ENCODE peak calls at places on chromosomes 3 and 15, in eight cellular contexts. One of them, this sample, is unnamed.
A peak's percentile ranks its signal among the peaks of the same experiment; 100 is the strongest.

GRCh38 chr15:41855121-41855941 is 16.7 kb downstream of the PLA2G4B start:
- DNase-seq in IMR-90: no peak
- DNase-seq in activated T-cell treated with anti-CD3 and anti-CD28 coated beads for 48 hours: no peak
- DNase-seq in NCI-H1092 treated with DMSO at 0.1 percent for 48 hours: no peak
- DNase-seq in CD4-positive, CD25-positive, alpha-beta regulatory T cell: no peak
- DNase-seq in neural crest cell: no peak
- DNase-seq in RCC 7860: no peak
- DNase-seq in brain microvascular endothelial cell: no peak
- DNase-seq in this sample: no peak

GRCh38 chr3:72891053-72891855 is 3.4 kb downstream of the GXYLT2 start:
- DNase-seq in IMR-90: peak; percentile 100
- DNase-seq in activated T-cell treated with anti-CD3 and anti-CD28 coated beads for 48 hours: no peak
- DNase-seq in NCI-H1092 treated with DMSO at 0.1 percent for 48 hours: peak; percentile 88
- DNase-seq in CD4-positive, CD25-positive, alpha-beta regulatory T cell: no peak
- DNase-seq in neural crest cell: no peak
- DNase-seq in RCC 7860: peak; percentile 89
- DNase-seq in brain microvascular endothelial cell: peak; percentile 96
- DNase-seq in this sample: no peak

GRCh38 chr15:47332481-47332880 is 384.8 kb upstream of the SEMA6D start:
- DNase-seq in IMR-90: peak; percentile 42
- DNase-seq in activated T-cell treated with anti-CD3 and anti-CD28 coated beads for 48 hours: no peak
- DNase-seq in NCI-H1092 treated with DMSO at 0.1 percent for 48 hours: no peak
- DNase-seq in CD4-positive, CD25-positive, alpha-beta regulatory T cell: no peak
- DNase-seq in neural crest cell: no peak
- DNase-seq in RCC 7860: no peak
- DNase-seq in brain microvascular endothelial cell: no peak
- DNase-seq in this sample: no peak

GRCh38 chr3:121894191-121894990 is at the start of gene SLC15A2:
- DNase-seq in IMR-90: no peak
- DNase-seq in activated T-cell treated with anti-CD3 and anti-CD28 coated beads for 48 hours: no peak
- DNase-seq in NCI-H1092 treated with DMSO at 0.1 percent for 48 hours: no peak
- DNase-seq in CD4-positive, CD25-positive, alpha-beta regulatory T cell: no peak
- DNase-seq in neural crest cell: no peak
- DNase-seq in RCC 7860: no peak
- DNase-seq in brain microvascular endothelial cell: no peak
- DNase-seq in this sample: no peak

GRCh38 chr3:172673210-172673679 is 37.6 kb downstream of the NCEH1 start:
- DNase-seq in IMR-90: peak; percentile 80
- DNase-seq in activated T-cell treated with anti-CD3 and anti-CD28 coated beads for 48 hours: peak; percentile 52
- DNase-seq in NCI-H1092 treated with DMSO at 0.1 percent for 48 hours: peak; percentile 68
- DNase-seq in CD4-positive, CD25-positive, alpha-beta regulatory T cell: peak; percentile 81
- DNase-seq in neural crest cell: peak; percentile 60
- DNase-seq in RCC 7860: peak; percentile 65
- DNase-seq in brain microvascular endothelial cell: peak; percentile 78
- DNase-seq in this sample: peak; percentile 72

GRCh38 chr3:15499536-15499935 is 22.0 kb downstream of the COLQ start:
- DNase-seq in IMR-90: no peak
- DNase-seq in activated T-cell treated with anti-CD3 and anti-CD28 coated beads for 48 hours: no peak
- DNase-seq in NCI-H1092 treated with DMSO at 0.1 percent for 48 hours: no peak
- DNase-seq in CD4-positive, CD25-positive, alpha-beta regulatory T cell: no peak
- DNase-seq in neural crest cell: no peak
- DNase-seq in RCC 7860: no peak
- DNase-seq in brain microvascular endothelial cell: no peak
- DNase-seq in this sample: no peak

GRCh38 chr15:63210151-63211051 is 21.0 kb downstream of the RAB8B start:
- DNase-seq in IMR-90: no peak
- DNase-seq in activated T-cell treated with anti-CD3 and anti-CD28 coated beads for 48 hours: no peak
- DNase-seq in NCI-H1092 treated with DMSO at 0.1 percent for 48 hours: no peak
- DNase-seq in CD4-positive, CD25-positive, alpha-beta regulatory T cell: no peak
- DNase-seq in neural crest cell: no peak
- DNase-seq in RCC 7860: no peak
- DNase-seq in brain microvascular endothelial cell: no peak
- DNase-seq in this sample: no peak

GRCh38 chr3:172708905-172709775 is 1.7 kb downstream of the NCEH1 start:
- DNase-seq in IMR-90: peak; percentile 12
- DNase-seq in activated T-cell treated with anti-CD3 and anti-CD28 coated beads for 48 hours: no peak
- DNase-seq in NCI-H1092 treated with DMSO at 0.1 percent for 48 hours: no peak
- DNase-seq in CD4-positive, CD25-positive, alpha-beta regulatory T cell: no peak
- DNase-seq in neural crest cell: no peak
- DNase-seq in RCC 7860: no peak
- DNase-seq in brain microvascular endothelial cell: no peak
- DNase-seq in this sample: peak; percentile 24

GRCh38 chr15:52255008-52255407 is 40.6 kb downstream of the MYO5C start:
- DNase-seq in IMR-90: peak; percentile 66
- DNase-seq in activated T-cell treated with anti-CD3 and anti-CD28 coated beads for 48 hours: no peak
- DNase-seq in NCI-H1092 treated with DMSO at 0.1 percent for 48 hours: no peak
- DNase-seq in CD4-positive, CD25-positive, alpha-beta regulatory T cell: no peak
- DNase-seq in neural crest cell: no peak
- DNase-seq in RCC 7860: no peak
- DNase-seq in brain microvascular endothelial cell: peak; percentile 67
- DNase-seq in this sample: no peak

GRCh38 chr3:134381836-134382442 is 7.7 kb upstream of the AMOTL2 start:
- DNase-seq in IMR-90: no peak
- DNase-seq in activated T-cell treated with anti-CD3 and anti-CD28 coated beads for 48 hours: no peak
- DNase-seq in NCI-H1092 treated with DMSO at 0.1 percent for 48 hours: no peak
- DNase-seq in CD4-positive, CD25-positive, alpha-beta regulatory T cell: no peak
- DNase-seq in neural crest cell: no peak
- DNase-seq in RCC 7860: no peak
- DNase-seq in brain microvascular endothelial cell: no peak
- DNase-seq in this sample: peak; percentile 88

GRCh38 chr15:40471105-40471777 is 457 bp downstream of the CHST14 start:
- DNase-seq in IMR-90: peak; percentile 4
- DNase-seq in activated T-cell treated with anti-CD3 and anti-CD28 coated beads for 48 hours: no peak
- DNase-seq in NCI-H1092 treated with DMSO at 0.1 percent for 48 hours: no peak
- DNase-seq in CD4-positive, CD25-positive, alpha-beta regulatory T cell: peak; percentile 55
- DNase-seq in neural crest cell: peak; percentile 29
- DNase-seq in RCC 7860: no peak
- DNase-seq in brain microvascular endothelial cell: no peak
- DNase-seq in this sample: peak; percentile 57

GRCh38 chr15:38622317-38622716 is 57.7 kb upstream of the RASGRP1 start:
- DNase-seq in IMR-90: no peak
- DNase-seq in activated T-cell treated with anti-CD3 and anti-CD28 coated beads for 48 hours: no peak
- DNase-seq in NCI-H1092 treated with DMSO at 0.1 percent for 48 hours: no peak
- DNase-seq in CD4-positive, CD25-positive, alpha-beta regulatory T cell: no peak
- DNase-seq in neural crest cell: no peak
- DNase-seq in RCC 7860: no peak
- DNase-seq in brain microvascular endothelial cell: no peak
- DNase-seq in this sample: peak; percentile 66

GRCh38 chr3:40012381-40012780 is 203.0 kb downstream of the MYRIP start:
- DNase-seq in IMR-90: no peak
- DNase-seq in activated T-cell treated with anti-CD3 and anti-CD28 coated beads for 48 hours: no peak
- DNase-seq in NCI-H1092 treated with DMSO at 0.1 percent for 48 hours: no peak
- DNase-seq in CD4-positive, CD25-positive, alpha-beta regulatory T cell: no peak
- DNase-seq in neural crest cell: no peak
- DNase-seq in RCC 7860: no peak
- DNase-seq in brain microvascular endothelial cell: no peak
- DNase-seq in this sample: no peak

GRCh38 chr15:25678498-25678865 is 184.6 kb downstream of the ATP10A start:
- DNase-seq in IMR-90: no peak
- DNase-seq in activated T-cell treated with anti-CD3 and anti-CD28 coated beads for 48 hours: no peak
- DNase-seq in NCI-H1092 treated with DMSO at 0.1 percent for 48 hours: no peak
- DNase-seq in CD4-positive, CD25-positive, alpha-beta regulatory T cell: no peak
- DNase-seq in neural crest cell: no peak
- DNase-seq in RCC 7860: no peak
- DNase-seq in brain microvascular endothelial cell: no peak
- DNase-seq in this sample: no peak

GRCh38 chr3:15795563-15796308 is 2.0 kb downstream of the ANKRD28 start:
- DNase-seq in IMR-90: peak; percentile 68
- DNase-seq in activated T-cell treated with anti-CD3 and anti-CD28 coated beads for 48 hours: no peak
- DNase-seq in NCI-H1092 treated with DMSO at 0.1 percent for 48 hours: no peak
- DNase-seq in CD4-positive, CD25-positive, alpha-beta regulatory T cell: no peak
- DNase-seq in neural crest cell: no peak
- DNase-seq in RCC 7860: peak; percentile 66
- DNase-seq in brain microvascular endothelial cell: peak; percentile 47
- DNase-seq in this sample: no peak

GRCh38 chr3:186642014-186642413 is 1.8 kb downstream of the FETUB start:
- DNase-seq in IMR-90: no peak
- DNase-seq in activated T-cell treated with anti-CD3 and anti-CD28 coated beads for 48 hours: no peak
- DNase-seq in NCI-H1092 treated with DMSO at 0.1 percent for 48 hours: no peak
- DNase-seq in CD4-positive, CD25-positive, alpha-beta regulatory T cell: no peak
- DNase-seq in neural crest cell: no peak
- DNase-seq in RCC 7860: no peak
- DNase-seq in brain microvascular endothelial cell: no peak
- DNase-seq in this sample: no peak

GRCh38 chr15:39845582-39845981 is 62.9 kb upstream of the FSIP1 start:
- DNase-seq in IMR-90: no peak
- DNase-seq in activated T-cell treated with anti-CD3 and anti-CD28 coated beads for 48 hours: no peak
- DNase-seq in NCI-H1092 treated with DMSO at 0.1 percent for 48 hours: no peak
- DNase-seq in CD4-positive, CD25-positive, alpha-beta regulatory T cell: no peak
- DNase-seq in neural crest cell: no peak
- DNase-seq in RCC 7860: no peak
- DNase-seq in brain microvascular endothelial cell: no peak
- DNase-seq in this sample: no peak

GRCh38 chr15:38620851-38621594 is 56.4 kb upstream of the RASGRP1 start:
- DNase-seq in IMR-90: no peak
- DNase-seq in activated T-cell treated with anti-CD3 and anti-CD28 coated beads for 48 hours: no peak
- DNase-seq in NCI-H1092 treated with DMSO at 0.1 percent for 48 hours: no peak
- DNase-seq in CD4-positive, CD25-positive, alpha-beta regulatory T cell: no peak
- DNase-seq in neural crest cell: no peak
- DNase-seq in RCC 7860: no peak
- DNase-seq in brain microvascular endothelial cell: no peak
- DNase-seq in this sample: no peak

GRCh38 chr3:105647047-105647446 is 221.8 kb downstream of the CBLB start:
- DNase-seq in IMR-90: peak; percentile 96
- DNase-seq in activated T-cell treated with anti-CD3 and anti-CD28 coated beads for 48 hours: no peak
- DNase-seq in NCI-H1092 treated with DMSO at 0.1 percent for 48 hours: no peak
- DNase-seq in CD4-positive, CD25-positive, alpha-beta regulatory T cell: no peak
- DNase-seq in neural crest cell: no peak
- DNase-seq in RCC 7860: peak; percentile 62
- DNase-seq in brain microvascular endothelial cell: peak; percentile 96
- DNase-seq in this sample: no peak